ENCODE peak calls at places on chromosome 6, in ten cellular contexts. One of them, this sample, is unnamed.
A peak's percentile ranks its signal among the peaks of the same experiment; 100 is the strongest.

GRCh38 chr6:11431455-11431937 is 106.1 kb upstream of the TMEM170B start:
- DNase-seq in mucosa of gallbladder: no peak
- DNase-seq in AG20443: no peak
- DNase-seq in GM10248: no peak
- DNase-seq in small intestine: no peak
- DNase-seq in effector memory CD4-positive, alpha-beta T cell: no peak
- DNase-seq in left ventricle myocardium inferior: no peak
- DNase-seq in NCI-H1092 treated with DMSO at 0.1 percent for 48 hours: no peak
- DNase-seq in iPS-NIHi11: no peak
- DNase-seq in ACHN: no peak
- DNase-seq in this sample: no peak

GRCh38 chr6:1940381-1940780 is 305.0 kb downstream of the GMDS start:
- DNase-seq in mucosa of gallbladder: no peak
- DNase-seq in AG20443: no peak
- DNase-seq in GM10248: peak; percentile 47
- DNase-seq in small intestine: no peak
- DNase-seq in effector memory CD4-positive, alpha-beta T cell: no peak
- DNase-seq in left ventricle myocardium inferior: no peak
- DNase-seq in NCI-H1092 treated with DMSO at 0.1 percent for 48 hours: no peak
- DNase-seq in iPS-NIHi11: peak; percentile 8
- DNase-seq in ACHN: peak; percentile 58
- DNase-seq in this sample: peak; percentile 46

GRCh38 chr6:170111816-170112582 is 178.9 kb downstream of the DLL1 start:
- DNase-seq in mucosa of gallbladder: no peak
- DNase-seq in AG20443: no peak
- DNase-seq in GM10248: no peak
- DNase-seq in small intestine: no peak
- DNase-seq in effector memory CD4-positive, alpha-beta T cell: no peak
- DNase-seq in left ventricle myocardium inferior: no peak
- DNase-seq in NCI-H1092 treated with DMSO at 0.1 percent for 48 hours: no peak
- DNase-seq in iPS-NIHi11: no peak
- DNase-seq in ACHN: no peak
- DNase-seq in this sample: no peak

GRCh38 chr6:115908906-115909559 is 151.7 kb downstream of the FRK start:
- DNase-seq in mucosa of gallbladder: no peak
- DNase-seq in AG20443: no peak
- DNase-seq in GM10248: no peak
- DNase-seq in small intestine: no peak
- DNase-seq in effector memory CD4-positive, alpha-beta T cell: no peak
- DNase-seq in left ventricle myocardium inferior: no peak
- DNase-seq in NCI-H1092 treated with DMSO at 0.1 percent for 48 hours: no peak
- DNase-seq in iPS-NIHi11: no peak
- DNase-seq in ACHN: no peak
- DNase-seq in this sample: no peak

GRCh38 chr6:159984268-159984786 is 15.4 kb downstream of the IGF2R start:
- DNase-seq in mucosa of gallbladder: no peak
- DNase-seq in AG20443: no peak
- DNase-seq in GM10248: no peak
- DNase-seq in small intestine: no peak
- DNase-seq in effector memory CD4-positive, alpha-beta T cell: no peak
- DNase-seq in left ventricle myocardium inferior: no peak
- DNase-seq in NCI-H1092 treated with DMSO at 0.1 percent for 48 hours: no peak
- DNase-seq in iPS-NIHi11: no peak
- DNase-seq in ACHN: no peak
- DNase-seq in this sample: no peak

GRCh38 chr6:125301435-125302391 is at the start of gene HDDC2:
- DNase-seq in mucosa of gallbladder: peak; percentile 59
- DNase-seq in AG20443: peak; percentile 88
- DNase-seq in GM10248: peak; percentile 78
- DNase-seq in small intestine: peak; percentile 63
- DNase-seq in effector memory CD4-positive, alpha-beta T cell: no peak
- DNase-seq in left ventricle myocardium inferior: peak; percentile 83
- DNase-seq in NCI-H1092 treated with DMSO at 0.1 percent for 48 hours: peak; percentile 46
- DNase-seq in iPS-NIHi11: peak; percentile 83
- DNase-seq in ACHN: peak; percentile 73
- DNase-seq in this sample: peak; percentile 71

GRCh38 chr6:94270040-94270689 is 850.8 kb upstream of the EPHA7 start:
- DNase-seq in mucosa of gallbladder: no peak
- DNase-seq in AG20443: no peak
- DNase-seq in GM10248: no peak
- DNase-seq in small intestine: no peak
- DNase-seq in effector memory CD4-positive, alpha-beta T cell: no peak
- DNase-seq in left ventricle myocardium inferior: no peak
- DNase-seq in NCI-H1092 treated with DMSO at 0.1 percent for 48 hours: peak; percentile 26
- DNase-seq in iPS-NIHi11: peak; percentile 16
- DNase-seq in ACHN: no peak
- DNase-seq in this sample: no peak

GRCh38 chr6:78611886-78612480 is 255.4 kb upstream of the IRAK1BP1 start:
- DNase-seq in mucosa of gallbladder: no peak
- DNase-seq in AG20443: peak; percentile 19
- DNase-seq in GM10248: no peak
- DNase-seq in small intestine: no peak
- DNase-seq in effector memory CD4-positive, alpha-beta T cell: no peak
- DNase-seq in left ventricle myocardium inferior: no peak
- DNase-seq in NCI-H1092 treated with DMSO at 0.1 percent for 48 hours: no peak
- DNase-seq in iPS-NIHi11: peak; percentile 39
- DNase-seq in ACHN: peak; percentile 39
- DNase-seq in this sample: peak; percentile 33

GRCh38 chr6:159934181-159934580 is 34.7 kb upstream of the IGF2R start:
- DNase-seq in mucosa of gallbladder: no peak
- DNase-seq in AG20443: no peak
- DNase-seq in GM10248: no peak
- DNase-seq in small intestine: no peak
- DNase-seq in effector memory CD4-positive, alpha-beta T cell: no peak
- DNase-seq in left ventricle myocardium inferior: no peak
- DNase-seq in NCI-H1092 treated with DMSO at 0.1 percent for 48 hours: no peak
- DNase-seq in iPS-NIHi11: no peak
- DNase-seq in ACHN: no peak
- DNase-seq in this sample: no peak

GRCh38 chr6:93136111-93136510 is 283.2 kb downstream of the EPHA7 start:
- DNase-seq in mucosa of gallbladder: no peak
- DNase-seq in AG20443: no peak
- DNase-seq in GM10248: no peak
- DNase-seq in small intestine: no peak
- DNase-seq in effector memory CD4-positive, alpha-beta T cell: no peak
- DNase-seq in left ventricle myocardium inferior: no peak
- DNase-seq in NCI-H1092 treated with DMSO at 0.1 percent for 48 hours: no peak
- DNase-seq in iPS-NIHi11: peak; percentile 3
- DNase-seq in ACHN: no peak
- DNase-seq in this sample: no peak

GRCh38 chr6:150813993-150814359 is 51.5 kb upstream of the MTHFD1L start:
- DNase-seq in mucosa of gallbladder: no peak
- DNase-seq in AG20443: peak; percentile 25
- DNase-seq in GM10248: peak; percentile 55
- DNase-seq in small intestine: peak; percentile 29
- DNase-seq in effector memory CD4-positive, alpha-beta T cell: no peak
- DNase-seq in left ventricle myocardium inferior: no peak
- DNase-seq in NCI-H1092 treated with DMSO at 0.1 percent for 48 hours: no peak
- DNase-seq in iPS-NIHi11: peak; percentile 23
- DNase-seq in ACHN: peak; percentile 11
- DNase-seq in this sample: no peak

GRCh38 chr6:133973109-133973971 is 20.3 kb downstream of the TBPL1 start:
- DNase-seq in mucosa of gallbladder: no peak
- DNase-seq in AG20443: peak; percentile 42
- DNase-seq in GM10248: peak; percentile 44
- DNase-seq in small intestine: peak; percentile 51
- DNase-seq in effector memory CD4-positive, alpha-beta T cell: no peak
- DNase-seq in left ventricle myocardium inferior: no peak
- DNase-seq in NCI-H1092 treated with DMSO at 0.1 percent for 48 hours: peak; percentile 55
- DNase-seq in iPS-NIHi11: peak; percentile 46
- DNase-seq in ACHN: peak; percentile 56
- DNase-seq in this sample: peak; percentile 69

GRCh38 chr6:140052757-140053729 is 678.6 kb upstream of the CITED2 start:
- DNase-seq in mucosa of gallbladder: no peak
- DNase-seq in AG20443: no peak
- DNase-seq in GM10248: no peak
- DNase-seq in small intestine: no peak
- DNase-seq in effector memory CD4-positive, alpha-beta T cell: no peak
- DNase-seq in left ventricle myocardium inferior: no peak
- DNase-seq in NCI-H1092 treated with DMSO at 0.1 percent for 48 hours: peak; percentile 3
- DNase-seq in iPS-NIHi11: peak; percentile 32
- DNase-seq in ACHN: peak; percentile 23
- DNase-seq in this sample: peak; percentile 4

GRCh38 chr6:89895273-89895874 is 1.1 kb downstream of the GJA10 start:
- DNase-seq in mucosa of gallbladder: peak; percentile 15
- DNase-seq in AG20443: peak; percentile 71
- DNase-seq in GM10248: no peak
- DNase-seq in small intestine: peak; percentile 4
- DNase-seq in effector memory CD4-positive, alpha-beta T cell: no peak
- DNase-seq in left ventricle myocardium inferior: no peak
- DNase-seq in NCI-H1092 treated with DMSO at 0.1 percent for 48 hours: no peak
- DNase-seq in iPS-NIHi11: peak; percentile 82
- DNase-seq in ACHN: peak; percentile 66
- DNase-seq in this sample: no peak

GRCh38 chr6:87742106-87742505 is 40.1 kb upstream of the AKIRIN2 start:
- DNase-seq in mucosa of gallbladder: peak; percentile 39
- DNase-seq in AG20443: no peak
- DNase-seq in GM10248: no peak
- DNase-seq in small intestine: peak; percentile 24
- DNase-seq in effector memory CD4-positive, alpha-beta T cell: peak; percentile 45
- DNase-seq in left ventricle myocardium inferior: no peak
- DNase-seq in NCI-H1092 treated with DMSO at 0.1 percent for 48 hours: no peak
- DNase-seq in iPS-NIHi11: no peak
- DNase-seq in ACHN: no peak
- DNase-seq in this sample: peak; percentile 71

GRCh38 chr6:138485586-138486248 is 13.6 kb downstream of the NHSL1 start:
- DNase-seq in mucosa of gallbladder: no peak
- DNase-seq in AG20443: no peak
- DNase-seq in GM10248: no peak
- DNase-seq in small intestine: no peak
- DNase-seq in effector memory CD4-positive, alpha-beta T cell: no peak
- DNase-seq in left ventricle myocardium inferior: no peak
- DNase-seq in NCI-H1092 treated with DMSO at 0.1 percent for 48 hours: peak; percentile 9
- DNase-seq in iPS-NIHi11: peak; percentile 26
- DNase-seq in ACHN: no peak
- DNase-seq in this sample: no peak

GRCh38 chr6:116666869-116667268 is 1.7 kb downstream of the ZUP1 start:
- DNase-seq in mucosa of gallbladder: no peak
- DNase-seq in AG20443: no peak
- DNase-seq in GM10248: peak; percentile 45
- DNase-seq in small intestine: no peak
- DNase-seq in effector memory CD4-positive, alpha-beta T cell: no peak
- DNase-seq in left ventricle myocardium inferior: no peak
- DNase-seq in NCI-H1092 treated with DMSO at 0.1 percent for 48 hours: no peak
- DNase-seq in iPS-NIHi11: no peak
- DNase-seq in ACHN: no peak
- DNase-seq in this sample: no peak

GRCh38 chr6:121688974-121689373 is 253.5 kb downstream of the GJA1 start:
- DNase-seq in mucosa of gallbladder: no peak
- DNase-seq in AG20443: no peak
- DNase-seq in GM10248: no peak
- DNase-seq in small intestine: no peak
- DNase-seq in effector memory CD4-positive, alpha-beta T cell: no peak
- DNase-seq in left ventricle myocardium inferior: no peak
- DNase-seq in NCI-H1092 treated with DMSO at 0.1 percent for 48 hours: no peak
- DNase-seq in iPS-NIHi11: no peak
- DNase-seq in ACHN: no peak
- DNase-seq in this sample: no peak

GRCh38 chr6:37299990-37300389 is 42.0 kb upstream of the TMEM217 start:
- DNase-seq in mucosa of gallbladder: no peak
- DNase-seq in AG20443: no peak
- DNase-seq in GM10248: no peak
- DNase-seq in small intestine: no peak
- DNase-seq in effector memory CD4-positive, alpha-beta T cell: no peak
- DNase-seq in left ventricle myocardium inferior: no peak
- DNase-seq in NCI-H1092 treated with DMSO at 0.1 percent for 48 hours: no peak
- DNase-seq in iPS-NIHi11: no peak
- DNase-seq in ACHN: no peak
- DNase-seq in this sample: no peak

GRCh38 chr6:47420394-47421371 is 56.9 kb upstream of the CD2AP start:
- DNase-seq in mucosa of gallbladder: peak; percentile 15
- DNase-seq in AG20443: no peak
- DNase-seq in GM10248: no peak
- DNase-seq in small intestine: peak; percentile 70
- DNase-seq in effector memory CD4-positive, alpha-beta T cell: no peak
- DNase-seq in left ventricle myocardium inferior: no peak
- DNase-seq in NCI-H1092 treated with DMSO at 0.1 percent for 48 hours: no peak
- DNase-seq in iPS-NIHi11: no peak
- DNase-seq in ACHN: no peak
- DNase-seq in this sample: no peak